ENCODE peak calls at places on chromosomes 12 and 14, in ten cellular contexts. B, E, U, I, Y, F, O, K, C and G are unnamed samples.
A peak's percentile ranks its signal among the peaks of the same experiment; 100 is the strongest.

GRCh38 chr14:55053500-55053899 is 2.1 kb downstream of the MAPK1IP1L start:
- DNase-seq in I (no peak), Y (no peak), F (no peak), E (no peak), U (no peak), K (no peak), O (no peak), B (no peak), C (no peak), G (no peak)

GRCh38 chr12:117468016-117468415 is 106.6 kb upstream of the NOS1 start:
- DNase-seq in E (no peak), K (no peak), F (no peak), B (no peak), Y (no peak), I (no peak), O (no peak), C (no peak), U (no peak), G (no peak)

GRCh38 chr14:58491593-58491992 is 64.1 kb downstream of the KIAA0586 start:
- DNase-seq in B (no peak), F (no peak), O (peak; percentile 9), Y (no peak), E (no peak), I (no peak), C (no peak), U (no peak), K (no peak), G (no peak)

GRCh38 chr12:122355702-122356101 is 66.8 kb downstream of the CLIP1 start:
- DNase-seq in I (no peak), U (no peak), Y (no peak), O (no peak), E (no peak), K (no peak), B (no peak), C (no peak), F (no peak), G (no peak)

GRCh38 chr12:65025070-65025469 is 96.0 kb downstream of the WIF1 start:
- DNase-seq in E (no peak), B (no peak), C (no peak), K (no peak), O (no peak), I (no peak), Y (no peak), F (no peak), U (no peak), G (no peak)

GRCh38 chr14:23352506-23353432 is at the start of gene SLC22A17:
- DNase-seq in Y (peak; percentile 93), O (peak; percentile 90), U (peak; percentile 69), E (peak; percentile 90), I (peak; percentile 83), C (no peak), K (peak; percentile 81), F (peak; percentile 79), B (peak; percentile 68), G (peak; percentile 71)

GRCh38 chr12:124764451-124764850 is 99.2 kb downstream of the SCARB1 start:
- DNase-seq in F (peak; percentile 61), C (peak; percentile 77), Y (peak; percentile 47), K (no peak), I (no peak), E (peak; percentile 52), U (peak; percentile 52), O (peak; percentile 84), B (no peak), G (peak; percentile 80)

GRCh38 chr14:68547305-68548193 is 245.3 kb downstream of the ZFP36L1 start:
- DNase-seq in C (peak; percentile 15), K (peak; percentile 65), U (peak; percentile 62), Y (peak; percentile 66), O (peak; percentile 82), B (no peak), E (peak; percentile 87), I (peak; percentile 57), F (no peak), G (no peak)

GRCh38 chr14:36661506-36662257 is at the start of gene PAX9:
- DNase-seq in Y (peak; percentile 91), O (peak; percentile 74), K (no peak), F (peak; percentile 54), U (peak; percentile 86), I (peak; percentile 60), C (peak; percentile 59), B (peak; percentile 89), E (no peak), G (peak; percentile 62)

GRCh38 chr12:10368206-10369171 is 21.4 kb downstream of the KLRK1 start:
- DNase-seq in C (no peak), F (no peak), U (no peak), K (no peak), E (no peak), I (no peak), Y (no peak), O (no peak), B (no peak), G (no peak)

GRCh38 chr12:46071335-46071734 is 81.0 kb upstream of the SCAF11 start:
- DNase-seq in U (no peak), B (no peak), E (no peak), I (no peak), Y (no peak), O (no peak), K (no peak), F (no peak), C (peak; percentile 41), G (no peak)

GRCh38 chr12:107660861-107661415 is 24.7 kb upstream of the PWP1 start:
- DNase-seq in K (no peak), Y (no peak), I (no peak), F (no peak), O (no peak), U (no peak), C (no peak), B (no peak), E (no peak), G (no peak)

GRCh38 chr12:47896633-47897032 is 8.2 kb downstream of the VDR start:
- DNase-seq in F (no peak), E (no peak), C (no peak), K (no peak), B (no peak), U (peak; percentile 65), Y (no peak), O (no peak), I (no peak), G (no peak)

GRCh38 chr14:91047174-91047753 is 13.2 kb downstream of the RPS6KA5 start:
- DNase-seq in B (no peak), K (no peak), U (no peak), C (no peak), F (no peak), O (no peak), E (no peak), I (no peak), Y (no peak), G (no peak)

GRCh38 chr14:31920003-31920402 is 157.1 kb upstream of the ARHGAP5 start:
- DNase-seq in K (no peak), O (no peak), Y (no peak), U (no peak), C (no peak), I (no peak), B (no peak), E (no peak), F (no peak), G (no peak)
- TF ChIP-seq CTCF in K (no peak), O (no peak), Y (no peak), U (no peak), C (no peak), I (no peak), B (no peak), E (no peak), F (no peak), G (no peak)

DNA sequence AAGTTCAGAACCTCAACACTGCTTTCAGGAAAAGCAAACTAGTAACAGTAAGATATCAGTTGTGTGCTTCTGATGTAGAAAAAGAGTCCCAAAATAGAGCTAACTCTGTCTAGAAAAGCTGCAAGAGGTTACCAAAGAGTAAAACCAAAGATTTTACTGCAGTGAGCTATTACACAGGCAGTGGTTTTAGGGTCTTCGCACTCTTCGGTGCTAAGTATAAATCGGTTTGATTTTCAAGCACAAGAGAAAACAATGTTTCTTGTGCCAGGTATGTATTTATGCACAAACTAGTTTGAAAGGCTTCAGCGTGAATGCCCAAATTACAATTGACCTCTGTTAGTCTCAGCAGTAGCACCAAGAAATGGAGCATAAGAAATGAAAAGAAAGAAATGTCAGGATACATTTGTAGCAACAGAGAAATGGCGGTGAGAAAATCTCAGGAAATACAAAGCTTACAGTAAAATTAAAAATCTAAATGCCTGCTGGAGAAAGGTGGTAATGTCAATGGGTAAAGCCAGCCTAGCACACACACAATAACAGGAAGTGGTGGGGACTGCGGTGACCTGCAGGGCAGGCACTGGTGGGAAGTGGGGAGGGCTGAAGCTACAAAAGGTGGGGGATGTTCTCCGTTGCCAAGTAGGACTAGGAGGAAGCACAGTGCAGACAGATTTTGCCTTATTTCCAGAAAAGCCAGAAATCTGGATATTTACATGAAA is 18.0 kb upstream of the DYRK2 start:
- DNase-seq in K (no peak), O (peak; percentile 13), U (peak; percentile 69), F (no peak), Y (no peak), B (peak; percentile 42), E (no peak), I (peak; percentile 37), C (peak; percentile 85), G (peak; percentile 92)
- TF ChIP-seq CTCF in K (no peak), O (no peak), U (no peak), F (peak; percentile 26), Y (no peak), B (no peak), E (no peak), I (no peak), C (no peak), G (peak; percentile 60)

GRCh38 chr14:100856056-100856950 is 30.4 kb downstream of the MEG3 start:
- DNase-seq in B (no peak), K (no peak), I (no peak), E (no peak), Y (no peak), U (no peak), C (no peak), O (no peak), F (peak; percentile 3), G (no peak)

GRCh38 chr14:100857196-100857922 is 31.4 kb downstream of the MEG3 start:
- DNase-seq in C (no peak), U (no peak), Y (no peak), F (peak; percentile 5), I (no peak), O (no peak), E (no peak), K (no peak), B (no peak), G (no peak)

GRCh38 chr14:100857923-100858837 is 32.3 kb downstream of the MEG3 start:
- DNase-seq in Y (no peak), B (no peak), U (no peak), F (peak; percentile 10), C (no peak), I (peak; percentile 13), E (no peak), K (no peak), O (no peak), G (no peak)

GRCh38 chr14:100854435-100854834 is 28.5 kb downstream of the MEG3 start:
- DNase-seq in K (no peak), C (no peak), Y (no peak), I (no peak), F (no peak), O (no peak), B (no peak), E (no peak), U (no peak), G (no peak)

GRCh38 chr14:100855256-100855930 is 29.5 kb downstream of the MEG3 start:
- DNase-seq in O (no peak), E (no peak), F (no peak), C (no peak), K (no peak), I (no peak), Y (no peak), B (no peak), U (no peak), G (no peak)
- TF ChIP-seq CTCF in O (peak; percentile 3), E (no peak), F (no peak), C (no peak), K (no peak), I (no peak), Y (no peak), B (no peak), U (no peak), G (no peak)

GRCh38 chr12:99746538-99746937 is 99.0 kb downstream of the GARIN6 start:
- DNase-seq in I (no peak), E (no peak), K (no peak), U (no peak), C (no peak), O (no peak), Y (no peak), B (no peak), F (no peak), G (no peak)
- TF ChIP-seq CTCF in I (no peak), E (no peak), K (no peak), U (no peak), C (no peak), O (no peak), Y (no peak), B (no peak), F (no peak), G (no peak)